ENCODE peak calls at places on chromosomes 4 and X, in ten cellular contexts. V is iPS-NIHi11; N is effector CD4-positive, alpha-beta T cell; E is activated CD4-positive, alpha-beta T cell treated with anti-CD3 and anti-CD28 coated beads, Interleukin-2, amount 50 U/mL, for 48 hours; R is globus pallidus; F is H7; G is left cardiac atrium; D is T-helper 17 cell; M is stimulated activated CD8-positive, alpha-beta memory T cell treated with anti-CD3 and anti-CD28 coated beads, Interleukin-4, amount 100 ng/mL, for 4 hours; U is GM12864. X is an unnamed sample.

GRCh38 chr4:53645108-53645507 is 53.8 kb upstream of the LNX1 start:
- DNase-seq in N (no peak), R (no peak), M (no peak), E (no peak), D (no peak), U (no peak), G (no peak), V (no peak), F (no peak), X (no peak)

GRCh38 chrX:103330601-103331397 is 760 bp downstream of the TCEAL7 start:
- DNase-seq in V (peak; percentile 31), N (no peak), G (no peak), R (no peak), D (no peak), F (peak; percentile 57), E (no peak), M (no peak), U (no peak), X (no peak)

GRCh38 chr4:183823394-183823793 is 81.7 kb upstream of the STOX2 start:
- DNase-seq in V (peak; percentile 36), G (peak; percentile 46), U (no peak), N (no peak), E (no peak), D (no peak), R (no peak), M (no peak), F (no peak), X (no peak)

GRCh38 chr4:1208266-1208961 is 36.0 kb upstream of the SPON2 start:
- DNase-seq in N (no peak), M (no peak), G (peak; percentile 30), R (no peak), D (no peak), E (no peak), F (peak; percentile 79), V (peak; percentile 51), U (no peak), X (no peak)

GRCh38 chr4:76803522-76803921 is 94.4 kb downstream of the SOWAHB start:
- DNase-seq in N (no peak), D (no peak), U (no peak), M (no peak), E (no peak), F (no peak), R (no peak), V (peak; percentile 48), G (no peak), X (no peak)

GRCh38 chrX:118665204-118665603 is 62.2 kb upstream of the IL13RA1 start:
- DNase-seq in G (no peak), M (no peak), R (no peak), U (no peak), E (no peak), D (no peak), V (no peak), N (no peak), F (no peak), X (no peak)

GRCh38 chr4:95086532-95086931 is 328.8 kb downstream of the BMPR1B start:
- DNase-seq in V (no peak), D (no peak), F (no peak), R (no peak), M (no peak), G (no peak), E (no peak), U (no peak), N (no peak), X (no peak)

GRCh38 chr4:173264245-173264959 is 69.8 kb downstream of the HMGB2 start:
- DNase-seq in V (peak; percentile 19), E (peak; percentile 8), M (no peak), N (no peak), R (no peak), U (no peak), G (peak; percentile 59), F (no peak), D (no peak), X (peak; percentile 2)

GRCh38 chr4:1008840-1009646 is 2.4 kb upstream of the FGFRL1 start:
- DNase-seq in G (no peak), N (peak; percentile 23), F (no peak), R (peak; percentile 26), E (peak; percentile 20), V (no peak), D (peak; percentile 27), M (no peak), U (no peak), X (no peak)

GRCh38 chr4:144463236-144463635 is 182.7 kb upstream of the HHIP start:
- DNase-seq in F (no peak), D (no peak), G (no peak), R (no peak), N (no peak), E (no peak), V (no peak), M (no peak), U (no peak), X (no peak)

GRCh38 chr4:87275311-87275710 is 47.4 kb downstream of the HSD17B13 start:
- DNase-seq in V (no peak), M (no peak), E (no peak), U (no peak), G (no peak), N (no peak), F (no peak), D (no peak), R (no peak), X (no peak)

GRCh38 chr4:120922390-120923200 is at the start of gene PRDM5:
- DNase-seq in M (no peak), G (peak; percentile 70), N (no peak), V (peak; percentile 87), R (peak; percentile 29), D (no peak), E (peak; percentile 36), U (no peak), F (peak; percentile 90), X (no peak)

GRCh38 chr4:1370321-1371124 is 23.5 kb downstream of the UVSSA start:
- DNase-seq in G (peak; percentile 17), D (no peak), V (no peak), F (no peak), M (no peak), U (no peak), N (no peak), E (no peak), R (no peak), X (no peak)

GRCh38 chr4:71663780-71664179 is 120.1 kb downstream of the GC start:
- DNase-seq in V (no peak), G (no peak), F (no peak), M (no peak), U (no peak), D (no peak), N (no peak), E (no peak), R (no peak), X (no peak)

GRCh38 chr4:12492730-12493398 is 991.3 kb downstream of the RAB28 start:
- DNase-seq in E (no peak), N (no peak), F (no peak), R (no peak), M (no peak), D (no peak), V (no peak), U (no peak), G (no peak), X (no peak)

GRCh38 chrX:70183091-70183490 is 5.8 kb downstream of the DGAT2L6 start:
- DNase-seq in V (no peak), N (no peak), G (no peak), E (no peak), M (no peak), D (no peak), R (no peak), U (no peak), F (no peak), X (no peak)

GRCh38 chrX:69156638-69157037 is 8.6 kb downstream of the PJA1 start:
- DNase-seq in E (no peak), M (no peak), R (no peak), V (no peak), G (no peak), N (no peak), U (no peak), D (no peak), F (no peak), X (no peak)

GRCh38 chrX:31383991-31384390 is 312.1 kb upstream of the FTHL17 start:
- DNase-seq in M (no peak), R (no peak), V (no peak), N (no peak), G (no peak), E (no peak), F (no peak), D (no peak), U (no peak), X (no peak)

GRCh38 chr4:122576261-122577188 is 44.3 kb downstream of the IL21 start:
- DNase-seq in U (no peak), V (peak; percentile 49), F (peak; percentile 49), D (no peak), M (no peak), E (peak; percentile 36), N (peak; percentile 29), G (no peak), R (peak; percentile 82), X (no peak)

GRCh38 chr4:137707221-137707620 is 174.9 kb upstream of the PCDH18 start:
- DNase-seq in N (no peak), F (no peak), U (no peak), M (no peak), D (no peak), E (no peak), V (no peak), R (no peak), G (no peak), X (no peak)

GRCh38 chrX:21959362-21960051 is 19.0 kb downstream of the SMS start:
- DNase-seq in V (no peak), N (no peak), R (no peak), E (no peak), G (no peak), M (no peak), D (no peak), F (no peak), U (no peak), X (no peak)

GRCh38 chr4:8215001-8215427 is 15.9 kb downstream of the SH3TC1 start:
- DNase-seq in D (no peak), E (no peak), R (no peak), G (no peak), N (no peak), F (no peak), M (no peak), U (no peak), V (peak; percentile 64), X (no peak)

GRCh38 chrX:12002876-12003275 is 135.4 kb upstream of the FRMPD4 start:
- DNase-seq in G (no peak), F (no peak), U (no peak), R (no peak), D (no peak), M (no peak), N (no peak), V (no peak), E (no peak), X (no peak)